ENCODE peak calls at places on chromosome 5, in six cellular contexts. One of them, this sample, is unnamed.
A peak's percentile ranks its signal among the peaks of the same experiment; 100 is the strongest.

GRCh38 chr5:89267764-89268163 is 384.8 kb upstream of the MEF2C start:
- DNase-seq in psoas muscle: no peak
- DNase-seq in choroid plexus epithelial cell: no peak
- DNase-seq in CD8-positive, alpha-beta T cell: no peak
- DNase-seq in uterus: no peak
- DNase-seq in activated B cell treated with CpG ODN at 0.5 μM for 24 hours: no peak
- DNase-seq in this sample: no peak

GRCh38 chr5:163407034-163407652 is 30.3 kb upstream of the CCNG1 start:
- DNase-seq in CD8-positive, alpha-beta T cell: no peak
- DNase-seq in psoas muscle: no peak
- DNase-seq in activated B cell treated with CpG ODN at 0.5 μM for 24 hours: no peak
- DNase-seq in uterus: no peak
- DNase-seq in choroid plexus epithelial cell: peak; percentile 44
- DNase-seq in this sample: no peak

GRCh38 chr5:107486489-107486888 is 184.2 kb downstream of the EFNA5 start:
- DNase-seq in CD8-positive, alpha-beta T cell: no peak
- DNase-seq in choroid plexus epithelial cell: peak; percentile 78
- DNase-seq in uterus: no peak
- DNase-seq in psoas muscle: no peak
- DNase-seq in activated B cell treated with CpG ODN at 0.5 μM for 24 hours: no peak
- DNase-seq in this sample: no peak

GRCh38 chr5:159965031-159965837 is 43.7 kb upstream of the TTC1 start:
- DNase-seq in uterus: no peak
- DNase-seq in CD8-positive, alpha-beta T cell: no peak
- DNase-seq in choroid plexus epithelial cell: peak; percentile 74
- DNase-seq in activated B cell treated with CpG ODN at 0.5 μM for 24 hours: no peak
- DNase-seq in psoas muscle: peak; percentile 31
- DNase-seq in this sample: no peak

GRCh38 chr5:122471031-122471751 is 159.2 kb downstream of the SNCAIP start:
- DNase-seq in psoas muscle: no peak
- DNase-seq in uterus: no peak
- DNase-seq in activated B cell treated with CpG ODN at 0.5 μM for 24 hours: no peak
- DNase-seq in CD8-positive, alpha-beta T cell: no peak
- DNase-seq in choroid plexus epithelial cell: no peak
- DNase-seq in this sample: no peak

GRCh38 chr5:56649569-56649968 is 165.8 kb upstream of the MAP3K1 start:
- DNase-seq in uterus: no peak
- DNase-seq in activated B cell treated with CpG ODN at 0.5 μM for 24 hours: no peak
- DNase-seq in choroid plexus epithelial cell: peak; percentile 60
- DNase-seq in CD8-positive, alpha-beta T cell: no peak
- DNase-seq in psoas muscle: peak; percentile 14
- DNase-seq in this sample: no peak

GRCh38 chr5:72244862-72245371 is 75.1 kb downstream of the MRPS27 start:
- DNase-seq in uterus: peak; percentile 35
- DNase-seq in psoas muscle: no peak
- DNase-seq in CD8-positive, alpha-beta T cell: no peak
- DNase-seq in choroid plexus epithelial cell: peak; percentile 81
- DNase-seq in activated B cell treated with CpG ODN at 0.5 μM for 24 hours: no peak
- DNase-seq in this sample: no peak

GRCh38 chr5:108093186-108093585 is 288.7 kb downstream of the FBXL17 start:
- DNase-seq in psoas muscle: no peak
- DNase-seq in CD8-positive, alpha-beta T cell: no peak
- DNase-seq in choroid plexus epithelial cell: peak; percentile 70
- DNase-seq in activated B cell treated with CpG ODN at 0.5 μM for 24 hours: no peak
- DNase-seq in uterus: no peak
- DNase-seq in this sample: no peak

GRCh38 chr5:134438641-134439621 is 27.2 kb upstream of the CDKN2AIPNL start:
- DNase-seq in activated B cell treated with CpG ODN at 0.5 μM for 24 hours: no peak
- DNase-seq in choroid plexus epithelial cell: peak; percentile 88
- DNase-seq in uterus: peak; percentile 94
- DNase-seq in CD8-positive, alpha-beta T cell: no peak
- DNase-seq in psoas muscle: peak; percentile 86
- DNase-seq in this sample: no peak

GRCh38 chr5:151128817-151129216 is 28.8 kb downstream of the ANXA6 start:
- DNase-seq in CD8-positive, alpha-beta T cell: no peak
- DNase-seq in choroid plexus epithelial cell: no peak
- DNase-seq in uterus: no peak
- DNase-seq in activated B cell treated with CpG ODN at 0.5 μM for 24 hours: no peak
- DNase-seq in psoas muscle: no peak
- DNase-seq in this sample: no peak

GRCh38 chr5:151130922-151131891 is 26.4 kb downstream of the ANXA6 start:
- DNase-seq in uterus: no peak
- DNase-seq in choroid plexus epithelial cell: no peak
- DNase-seq in activated B cell treated with CpG ODN at 0.5 μM for 24 hours: no peak
- DNase-seq in psoas muscle: no peak
- DNase-seq in CD8-positive, alpha-beta T cell: no peak
- DNase-seq in this sample: no peak

GRCh38 chr5:151134228-151134627 is 23.4 kb downstream of the ANXA6 start:
- DNase-seq in CD8-positive, alpha-beta T cell: no peak
- DNase-seq in psoas muscle: no peak
- DNase-seq in uterus: no peak
- DNase-seq in choroid plexus epithelial cell: no peak
- DNase-seq in activated B cell treated with CpG ODN at 0.5 μM for 24 hours: no peak
- DNase-seq in this sample: no peak

GRCh38 chr5:151130235-151130921 is 27.2 kb downstream of the ANXA6 start:
- DNase-seq in choroid plexus epithelial cell: no peak
- DNase-seq in uterus: no peak
- DNase-seq in psoas muscle: no peak
- DNase-seq in CD8-positive, alpha-beta T cell: no peak
- DNase-seq in activated B cell treated with CpG ODN at 0.5 μM for 24 hours: no peak
- DNase-seq in this sample: no peak

GRCh38 chr5:151132959-151133358 is 24.6 kb downstream of the ANXA6 start:
- DNase-seq in CD8-positive, alpha-beta T cell: no peak
- DNase-seq in psoas muscle: no peak
- DNase-seq in uterus: no peak
- DNase-seq in choroid plexus epithelial cell: no peak
- DNase-seq in activated B cell treated with CpG ODN at 0.5 μM for 24 hours: no peak
- DNase-seq in this sample: no peak
- TF ChIP-seq CTCF in CD8-positive, alpha-beta T cell: no peak
- TF ChIP-seq CTCF in psoas muscle: no peak
- TF ChIP-seq CTCF in uterus: no peak
- TF ChIP-seq CTCF in choroid plexus epithelial cell: no peak
- TF ChIP-seq CTCF in activated B cell treated with CpG ODN at 0.5 μM for 24 hours: no peak
- TF ChIP-seq CTCF in this sample: no peak

GRCh38 chr5:58985311-58985710 is 402.4 kb downstream of the RAB3C start:
- DNase-seq in activated B cell treated with CpG ODN at 0.5 μM for 24 hours: no peak
- DNase-seq in uterus: no peak
- DNase-seq in CD8-positive, alpha-beta T cell: no peak
- DNase-seq in choroid plexus epithelial cell: peak; percentile 20
- DNase-seq in psoas muscle: no peak
- DNase-seq in this sample: no peak

GRCh38 chr5:58984009-58984525 is 401.2 kb downstream of the RAB3C start:
- DNase-seq in uterus: no peak
- DNase-seq in CD8-positive, alpha-beta T cell: no peak
- DNase-seq in psoas muscle: no peak
- DNase-seq in activated B cell treated with CpG ODN at 0.5 μM for 24 hours: no peak
- DNase-seq in choroid plexus epithelial cell: no peak
- DNase-seq in this sample: no peak

GRCh38 chr5:58985759-58986158 is 402.9 kb downstream of the RAB3C start:
- DNase-seq in CD8-positive, alpha-beta T cell: no peak
- DNase-seq in choroid plexus epithelial cell: no peak
- DNase-seq in uterus: no peak
- DNase-seq in psoas muscle: no peak
- DNase-seq in activated B cell treated with CpG ODN at 0.5 μM for 24 hours: no peak
- DNase-seq in this sample: no peak

GRCh38 chr5:58980890-58981289 is 398.0 kb downstream of the RAB3C start:
- DNase-seq in choroid plexus epithelial cell: no peak
- DNase-seq in psoas muscle: no peak
- DNase-seq in uterus: no peak
- DNase-seq in activated B cell treated with CpG ODN at 0.5 μM for 24 hours: no peak
- DNase-seq in CD8-positive, alpha-beta T cell: no peak
- DNase-seq in this sample: no peak

DNA sequence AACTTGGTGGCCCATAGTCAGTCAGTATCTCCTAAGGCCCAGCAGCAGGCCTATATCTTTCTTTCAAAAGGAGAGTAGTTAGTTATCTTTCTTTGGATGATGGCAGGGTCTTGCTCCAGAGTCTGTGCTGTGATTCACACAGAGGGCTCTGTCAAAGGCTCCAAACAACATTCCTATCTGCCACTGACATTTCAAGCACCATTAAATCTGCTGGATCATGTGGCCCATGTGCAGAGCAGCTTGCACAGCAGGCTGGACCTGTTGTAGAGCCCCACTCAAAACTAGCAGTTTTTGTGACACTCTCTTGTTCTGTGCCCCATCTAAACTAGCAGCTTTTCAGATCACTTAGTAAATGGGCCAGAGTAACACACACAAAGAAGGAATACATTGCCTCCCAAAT is 400.6 kb downstream of the RAB3C start:
- DNase-seq in CD8-positive, alpha-beta T cell: no peak
- DNase-seq in choroid plexus epithelial cell: no peak
- DNase-seq in uterus: no peak
- DNase-seq in psoas muscle: no peak
- DNase-seq in activated B cell treated with CpG ODN at 0.5 μM for 24 hours: no peak
- DNase-seq in this sample: no peak
- TF ChIP-seq CTCF in CD8-positive, alpha-beta T cell: no peak
- TF ChIP-seq CTCF in choroid plexus epithelial cell: no peak
- TF ChIP-seq CTCF in uterus: no peak
- TF ChIP-seq CTCF in psoas muscle: no peak
- TF ChIP-seq CTCF in activated B cell treated with CpG ODN at 0.5 μM for 24 hours: no peak
- TF ChIP-seq CTCF in this sample: no peak

GRCh38 chr5:60843693-60844428 is at the start of gene ELOVL7:
- DNase-seq in activated B cell treated with CpG ODN at 0.5 μM for 24 hours: peak; percentile 38
- DNase-seq in choroid plexus epithelial cell: peak; percentile 32
- DNase-seq in CD8-positive, alpha-beta T cell: no peak
- DNase-seq in psoas muscle: peak; percentile 29
- DNase-seq in uterus: peak; percentile 15
- DNase-seq in this sample: peak; percentile 45
- TF ChIP-seq CTCF in activated B cell treated with CpG ODN at 0.5 μM for 24 hours: no peak
- TF ChIP-seq CTCF in choroid plexus epithelial cell: peak; percentile 27
- TF ChIP-seq CTCF in CD8-positive, alpha-beta T cell: no peak
- TF ChIP-seq CTCF in psoas muscle: no peak
- TF ChIP-seq CTCF in uterus: no peak
- TF ChIP-seq CTCF in this sample: no peak

GRCh38 chr5:9774472-9775079 is 144.4 kb upstream of the TAS2R1 start:
- DNase-seq in activated B cell treated with CpG ODN at 0.5 μM for 24 hours: no peak
- DNase-seq in choroid plexus epithelial cell: peak; percentile 91
- DNase-seq in uterus: no peak
- DNase-seq in CD8-positive, alpha-beta T cell: no peak
- DNase-seq in psoas muscle: no peak
- DNase-seq in this sample: no peak
- TF ChIP-seq CTCF in activated B cell treated with CpG ODN at 0.5 μM for 24 hours: no peak
- TF ChIP-seq CTCF in choroid plexus epithelial cell: peak; percentile 72
- TF ChIP-seq CTCF in uterus: no peak
- TF ChIP-seq CTCF in CD8-positive, alpha-beta T cell: no peak
- TF ChIP-seq CTCF in psoas muscle: no peak
- TF ChIP-seq CTCF in this sample: peak; percentile 3

GRCh38 chr5:15472116-15472515 is 27.9 kb upstream of the FBXL7 start:
- DNase-seq in uterus: no peak
- DNase-seq in CD8-positive, alpha-beta T cell: no peak
- DNase-seq in choroid plexus epithelial cell: no peak
- DNase-seq in psoas muscle: no peak
- DNase-seq in activated B cell treated with CpG ODN at 0.5 μM for 24 hours: no peak
- DNase-seq in this sample: no peak
- TF ChIP-seq CTCF in uterus: no peak
- TF ChIP-seq CTCF in CD8-positive, alpha-beta T cell: no peak
- TF ChIP-seq CTCF in choroid plexus epithelial cell: peak; percentile 25
- TF ChIP-seq CTCF in psoas muscle: no peak
- TF ChIP-seq CTCF in activated B cell treated with CpG ODN at 0.5 μM for 24 hours: no peak
- TF ChIP-seq CTCF in this sample: no peak

DNA sequence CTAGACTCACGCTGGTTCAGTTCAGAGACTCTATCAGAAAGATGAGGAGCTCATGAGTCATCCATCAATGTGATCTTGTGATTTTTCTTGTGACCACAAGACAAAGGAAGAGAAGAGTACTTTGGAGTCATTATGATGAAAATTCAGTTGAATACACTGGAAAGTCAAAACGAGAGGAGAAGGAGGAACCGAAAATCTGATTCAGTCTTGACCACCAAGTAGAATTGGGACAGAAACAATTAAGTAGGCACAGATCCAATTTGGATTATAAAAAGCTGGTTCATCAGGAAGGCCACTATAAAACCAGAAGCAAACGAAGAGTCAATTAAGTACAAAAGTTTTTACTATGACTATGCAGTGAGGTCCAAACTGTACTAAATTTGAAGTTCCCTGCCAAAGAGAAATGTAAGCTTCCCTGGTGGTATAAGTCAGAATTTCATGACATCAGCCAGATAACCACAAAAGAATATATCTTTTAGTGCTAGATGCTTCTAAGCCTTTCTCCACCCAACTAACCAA is 90.9 kb downstream of the THBS4 start:
- DNase-seq in CD8-positive, alpha-beta T cell: no peak
- DNase-seq in uterus: no peak
- DNase-seq in psoas muscle: no peak
- DNase-seq in choroid plexus epithelial cell: peak; percentile 85
- DNase-seq in activated B cell treated with CpG ODN at 0.5 μM for 24 hours: no peak
- DNase-seq in this sample: no peak
- TF ChIP-seq CTCF in CD8-positive, alpha-beta T cell: peak; percentile 30
- TF ChIP-seq CTCF in uterus: no peak
- TF ChIP-seq CTCF in psoas muscle: no peak
- TF ChIP-seq CTCF in choroid plexus epithelial cell: peak; percentile 23
- TF ChIP-seq CTCF in activated B cell treated with CpG ODN at 0.5 μM for 24 hours: no peak
- TF ChIP-seq CTCF in this sample: no peak

DNA sequence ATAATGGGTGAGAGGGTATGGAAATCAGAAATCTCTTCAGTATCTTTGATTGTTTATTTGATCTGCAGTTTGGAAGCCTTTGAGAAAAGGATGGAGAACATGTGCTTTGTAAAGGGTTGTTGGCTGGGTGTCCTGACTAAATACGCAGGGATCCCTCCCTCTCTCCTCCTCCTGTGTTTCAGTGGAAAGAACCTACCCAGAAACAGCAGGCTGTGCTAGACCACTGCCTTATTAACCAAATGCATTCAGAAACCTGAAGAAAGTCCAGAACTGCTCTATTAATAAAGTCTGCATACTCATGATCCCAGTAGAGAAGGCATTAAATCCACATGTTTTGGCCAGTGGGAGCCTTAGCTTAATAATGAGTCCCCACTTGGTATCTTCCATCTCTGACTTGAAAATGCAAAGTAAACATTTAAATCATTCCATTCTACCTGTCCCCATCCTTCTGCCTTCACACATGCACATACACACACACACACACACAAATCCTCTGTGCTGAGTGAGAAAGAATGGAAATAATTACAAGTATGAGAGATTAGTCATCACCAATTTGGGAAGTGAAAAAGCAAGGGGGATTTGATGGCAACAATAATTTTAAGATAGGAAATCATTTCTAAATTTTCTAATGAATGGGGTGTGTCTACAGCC is 10.0 kb upstream of the LECT2 start:
- DNase-seq in choroid plexus epithelial cell: peak; percentile 28
- DNase-seq in psoas muscle: no peak
- DNase-seq in CD8-positive, alpha-beta T cell: no peak
- DNase-seq in uterus: no peak
- DNase-seq in activated B cell treated with CpG ODN at 0.5 μM for 24 hours: no peak
- DNase-seq in this sample: no peak
- TF ChIP-seq CTCF in choroid plexus epithelial cell: peak; percentile 17
- TF ChIP-seq CTCF in psoas muscle: no peak
- TF ChIP-seq CTCF in CD8-positive, alpha-beta T cell: no peak
- TF ChIP-seq CTCF in uterus: no peak
- TF ChIP-seq CTCF in activated B cell treated with CpG ODN at 0.5 μM for 24 hours: no peak
- TF ChIP-seq CTCF in this sample: no peak

GRCh38 chr5:3139596-3139995 is 388.1 kb upstream of the IRX2 start:
- DNase-seq in CD8-positive, alpha-beta T cell: no peak
- DNase-seq in uterus: no peak
- DNase-seq in activated B cell treated with CpG ODN at 0.5 μM for 24 hours: no peak
- DNase-seq in choroid plexus epithelial cell: no peak
- DNase-seq in psoas muscle: no peak
- DNase-seq in this sample: no peak
- TF ChIP-seq CTCF in CD8-positive, alpha-beta T cell: no peak
- TF ChIP-seq CTCF in uterus: no peak
- TF ChIP-seq CTCF in activated B cell treated with CpG ODN at 0.5 μM for 24 hours: no peak
- TF ChIP-seq CTCF in choroid plexus epithelial cell: no peak
- TF ChIP-seq CTCF in psoas muscle: no peak
- TF ChIP-seq CTCF in this sample: no peak

This sample was measured in D721Med.